ENCODE peak calls at places on chromosome 22, in six cellular contexts. J, V, A, L, R and C are unnamed samples.
A peak's percentile ranks its signal among the peaks of the same experiment; 100 is the strongest.

GRCh38 chr22:49422668-49423067 is 405.0 kb downstream of the BRD1 start:
- DNase-seq in A (no peak), L (no peak), J (no peak), R (no peak), V (no peak), C (no peak)

GRCh38 chr22:44572414-44573207 is 74.6 kb upstream of the RTL6 start:
- DNase-seq in R (no peak), L (no peak), J (no peak), V (no peak), A (no peak), C (no peak)

GRCh38 chr22:31340765-31341247 is 5.3 kb downstream of the PATZ1 start:
- DNase-seq in A (no peak), J (no peak), L (no peak), V (no peak), R (no peak), C (no peak)

GRCh38 chr22:44383652-44384562 is 71.2 kb upstream of the SHISAL1 start:
- DNase-seq in V (no peak), A (no peak), R (no peak), L (no peak), J (no peak), C (no peak)

GRCh38 chr22:35437038-35437437 is 37.1 kb downstream of the MCM5 start:
- DNase-seq in R (peak; percentile 72), V (no peak), L (peak; percentile 32), J (no peak), A (peak; percentile 21), C (no peak)

GRCh38 chr22:35430897-35431322 is 31.0 kb downstream of the MCM5 start:
- DNase-seq in J (peak; percentile 96), V (peak; percentile 90), A (no peak), R (peak; percentile 82), L (peak; percentile 83), C (peak; percentile 60)

GRCh38 chr22:32112380-32112779 is 46.7 kb downstream of the C22orf42 start:
- DNase-seq in L (no peak), J (no peak), A (no peak), V (no peak), R (no peak), C (no peak)

GRCh38 chr22:49827307-49827852 is 293 bp downstream of the BRD1 start:
- DNase-seq in J (peak; percentile 32), R (no peak), L (no peak), A (no peak), V (no peak), C (no peak)

GRCh38 chr22:46587492-46588278 is 32.5 kb upstream of the GRAMD4 start:
- DNase-seq in R (no peak), J (no peak), V (peak; percentile 45), A (no peak), L (no peak), C (no peak)

GRCh38 chr22:42648368-42649260 is 578 bp downstream of the CYB5R3 start:
- DNase-seq in L (peak; percentile 37), J (peak; percentile 49), A (no peak), R (peak; percentile 43), V (peak; percentile 70), C (no peak)

GRCh38 chr22:30694638-30695350 is at the start of gene OSBP2:
- DNase-seq in V (peak; percentile 50), J (no peak), A (no peak), R (peak; percentile 9), L (peak; percentile 19), C (no peak)

GRCh38 chr22:45179276-45180049 is 15.7 kb downstream of the NUP50 start:
- DNase-seq in R (no peak), V (no peak), A (no peak), L (no peak), J (no peak), C (no peak)

GRCh38 chr22:22087854-22088657 is 105.5 kb upstream of the TOP3B start:
- DNase-seq in V (no peak), L (no peak), J (no peak), A (no peak), R (no peak), C (no peak)

GRCh38 chr22:26486394-26486793 is 2.7 kb downstream of the SRRD start:
- DNase-seq in V (no peak), A (no peak), J (no peak), L (no peak), R (no peak), C (no peak)

GRCh38 chr22:26484360-26484706 is 656 bp downstream of the SRRD start:
- DNase-seq in J (no peak), V (no peak), R (no peak), A (no peak), L (no peak), C (no peak)

GRCh38 chr22:26485013-26485412 is 1.3 kb downstream of the SRRD start:
- DNase-seq in J (peak; percentile 13), A (no peak), R (no peak), L (no peak), V (no peak), C (no peak)

GRCh38 chr22:26487996-26488395 is 4.3 kb downstream of the SRRD start:
- DNase-seq in V (no peak), R (no peak), J (no peak), A (no peak), L (no peak), C (no peak)

DNA sequence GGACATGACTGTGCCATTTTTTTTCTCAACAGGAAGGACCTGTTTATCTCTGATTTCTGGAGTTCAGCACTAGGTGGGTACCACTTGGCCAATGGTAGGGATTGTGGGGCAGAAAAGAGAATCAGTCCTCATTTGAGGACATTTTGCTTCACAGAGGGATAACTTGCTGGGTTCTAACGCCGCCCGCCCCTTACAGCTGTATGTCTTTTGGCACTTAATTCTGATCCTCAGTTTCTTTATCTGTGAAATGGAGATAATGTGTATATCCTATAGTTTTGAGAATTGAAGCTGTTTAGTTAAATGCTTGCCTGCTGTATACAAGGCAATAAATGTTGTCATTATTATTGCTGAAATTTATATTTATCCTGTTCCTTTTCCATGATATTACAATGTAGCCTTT is 2.3 kb downstream of the SRRD start:
- DNase-seq in A (no peak), R (no peak), J (no peak), V (no peak), L (no peak), C (no peak)
- H3K4me3 ChIP-seq in A (no peak overlapping the region), R (no peak overlapping the region), J (no peak overlapping the region), V (no peak overlapping the region), L (no peak overlapping the region), C (no peak overlapping the region)

GRCh38 chr22:29114392-29114791 is 41.6 kb downstream of the KREMEN1 start:
- DNase-seq in A (no peak), R (no peak), V (no peak), L (no peak), J (no peak), C (no peak)
- H3K4me3 ChIP-seq in A (no peak overlapping the region), R (no peak overlapping the region), V (no peak overlapping the region), L (no peak overlapping the region), J (no peak overlapping the region), C (no peak overlapping the region)

DNA sequence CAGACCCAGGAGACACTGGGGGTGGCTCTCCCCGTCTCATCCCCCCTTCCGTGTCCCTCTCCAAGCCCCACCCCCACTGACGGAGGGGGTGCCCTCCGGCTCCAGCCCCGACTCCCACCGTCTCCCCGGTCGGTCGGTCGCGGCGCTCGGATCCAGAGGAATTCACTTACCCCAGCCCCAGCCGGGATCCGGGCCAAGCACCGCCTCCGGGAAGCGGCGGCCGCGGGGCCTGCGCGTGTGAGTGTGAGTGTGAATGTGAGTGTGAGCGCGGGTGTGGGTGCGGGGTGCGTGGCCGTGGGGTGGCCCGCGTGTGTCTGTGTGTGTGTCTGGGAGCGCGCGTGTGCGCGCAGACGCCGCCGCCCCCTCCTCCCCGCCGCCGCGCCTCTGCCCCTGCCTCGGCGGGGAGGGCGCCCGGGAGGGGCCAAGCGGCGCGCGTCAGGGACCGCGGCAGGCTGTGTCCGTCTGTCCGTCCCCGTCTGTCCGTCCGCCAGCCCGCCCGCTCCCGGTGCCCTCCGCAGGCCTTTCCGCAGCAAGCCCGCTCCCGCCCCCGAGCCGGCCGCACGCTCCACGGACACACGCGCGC is at the start of gene ELFN2:
- DNase-seq in A (no peak), V (no peak), L (peak; percentile 23), R (no peak), J (peak; percentile 36), C (no peak)
- H3K4me3 ChIP-seq in A (no peak within 1 kb of the TSS), V (no peak within 1 kb of the TSS), L (peak within 1 kb of the TSS; percentile 87), R (peak within 1 kb of the TSS; percentile 90), J (peak within 1 kb of the TSS; percentile 51), C (peak within 1 kb of the TSS; percentile 64)

DNA sequence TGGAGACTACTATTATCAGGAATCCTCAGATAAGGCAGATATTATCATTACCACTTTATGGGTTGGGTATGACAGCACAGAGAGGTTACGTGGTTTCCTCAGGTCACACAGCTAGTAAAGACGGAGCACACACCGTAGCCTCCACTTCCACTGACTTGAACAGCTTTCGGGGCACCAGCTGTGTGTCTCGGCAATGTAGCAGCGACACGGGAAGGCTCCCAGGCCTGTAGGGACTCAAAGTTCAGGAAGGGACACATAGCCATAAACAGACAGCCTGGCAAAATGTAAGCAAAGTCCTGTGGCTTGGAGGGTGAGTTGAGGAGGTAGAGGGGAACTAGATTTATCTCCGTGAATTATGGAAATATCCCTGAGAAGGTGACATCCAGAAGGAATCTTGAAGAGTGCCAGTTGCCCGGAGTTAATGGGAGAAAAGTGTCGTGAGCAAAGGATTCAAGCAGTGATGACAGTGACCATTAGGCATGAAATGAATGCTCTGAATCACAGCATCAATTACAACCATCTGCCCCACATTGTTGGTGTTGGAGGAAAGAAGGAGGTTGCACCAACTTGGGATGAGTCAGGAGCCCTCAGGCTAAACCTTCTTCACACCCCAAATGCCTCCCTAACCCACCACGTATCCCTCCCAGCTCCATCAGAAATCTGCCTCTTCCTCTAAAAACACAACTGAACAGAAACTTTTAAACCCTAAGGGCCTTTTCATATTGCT is 106.7 kb upstream of the ASPHD2 start:
- DNase-seq in L (peak; percentile 75), R (no peak), J (peak; percentile 23), V (no peak), A (no peak), C (peak; percentile 56)
- H3K4me3 ChIP-seq in L (no peak overlapping the region), R (no peak overlapping the region), J (no peak overlapping the region), V (no peak overlapping the region), A (no peak overlapping the region), C (no peak overlapping the region)

GRCh38 chr22:19715286-19715939 is 1.1 kb downstream of the SEPTIN5 start:
- DNase-seq in J (no peak), V (no peak), L (no peak), A (no peak), R (no peak), C (no peak)
- H3K4me3 ChIP-seq in J (peak overlapping the region; percentile 62), V (no peak overlapping the region), L (peak overlapping the region; percentile 72), A (no peak overlapping the region), R (peak overlapping the region; percentile 63), C (peak overlapping the region; percentile 71)

GRCh38 chr22:33400061-33400840 is 342.1 kb upstream of the SYN3 start:
- DNase-seq in J (no peak), R (no peak), V (no peak), A (no peak), L (no peak), C (no peak)

GRCh38 chr22:33402325-33402724 is 344.1 kb upstream of the SYN3 start:
- DNase-seq in J (no peak), V (no peak), A (no peak), L (no peak), R (no peak), C (no peak)

GRCh38 chr22:33397381-33397907 is 339.3 kb upstream of the SYN3 start:
- DNase-seq in J (no peak), A (no peak), V (no peak), L (no peak), R (no peak), C (no peak)

GRCh38 chr22:33401291-33401690 is 343.1 kb upstream of the SYN3 start:
- DNase-seq in V (no peak), J (no peak), L (peak; percentile 1), R (peak; percentile 10), A (no peak), C (no peak)

GRCh38 chr22:33400891-33401290 is 342.7 kb upstream of the SYN3 start:
- DNase-seq in V (no peak), R (no peak), J (no peak), L (no peak), A (no peak), C (no peak)
- H3K4me3 ChIP-seq in V (no peak overlapping the region), R (no peak overlapping the region), J (no peak overlapping the region), L (no peak overlapping the region), A (no peak overlapping the region), C (no peak overlapping the region)